ENCODE peak calls at places on chromosomes 12 and 14, in four cellular contexts. W is fibroblast of mammary gland, C is T-helper 17 cell, E is HS-5. H is an unnamed sample.

GRCh38 chr12:132166093-132166492 is 21.8 kb downstream of the NOC4L start:
- DNase-seq in W (no peak), C (no peak), E (no peak), H (no peak)

GRCh38 chr12:104025771-104026170 is 24.2 kb downstream of the GLT8D2 start:
- DNase-seq in W (no peak), C (no peak), E (no peak), H (no peak)

GRCh38 chr12:62671321-62671720 is 204.7 kb downstream of the MON2 start:
- DNase-seq in W (peak), C (no peak), E (no peak), H (no peak)

GRCh38 chr14:96567289-96567899 is 65.2 kb downstream of the PAPOLA start:
- DNase-seq in W (peak), C (no peak), E (no peak), H (no peak)

GRCh38 chr12:132129007-132129406 is 15.1 kb downstream of the DDX51 start:
- DNase-seq in W (no peak), C (no peak), E (no peak), H (no peak)

GRCh38 chr12:53107122-53107521 is 3.8 kb downstream of the SOAT2 start:
- DNase-seq in W (no peak), C (no peak), E (no peak), H (no peak)

GRCh38 chr14:91220581-91221000 is 23.9 kb downstream of the GPR68 start:
- DNase-seq in W (no peak), C (no peak), E (no peak), H (peak)

GRCh38 chr12:72511906-72512305 is 239.7 kb downstream of the TRHDE start:
- DNase-seq in W (peak), C (no peak), E (no peak), H (no peak)

GRCh38 chr12:84913151-84913550 is 552 bp upstream of the SLC6A15 start:
- DNase-seq in W (peak), C (no peak), E (no peak), H (no peak)

GRCh38 chr14:95046711-95047681 is 110.3 kb downstream of the DICER1 start:
- DNase-seq in W (no peak), C (no peak), E (no peak), H (peak)

GRCh38 chr14:28676481-28676880 is 90.1 kb upstream of the FOXG1 start:
- DNase-seq in W (peak), C (no peak), E (peak), H (no peak)

GRCh38 chr14:96225745-96226151 is 21.1 kb downstream of the BDKRB2 start:
- DNase-seq in W (peak), C (no peak), E (peak), H (peak)

GRCh38 chr14:38143651-38144505 is 63.8 kb upstream of the SSTR1 start:
- DNase-seq in W (peak), C (no peak), E (peak), H (no peak)

GRCh38 chr12:12954361-12954760 is 2.4 kb upstream of the GPRC5D start:
- DNase-seq in W (peak), C (no peak), E (no peak), H (no peak)

GRCh38 chr14:103292426-103293374 is 41.3 kb upstream of the EIF5 start:
- DNase-seq in W (peak), C (peak), E (peak), H (peak)

GRCh38 chr12:112107728-112108447 is 695 bp downstream of the NAA25 start:
- DNase-seq in W (no peak), C (no peak), E (no peak), H (no peak)

GRCh38 chr12:66239295-66239694 is 50.3 kb downstream of the IRAK3 start:
- DNase-seq in W (no peak), C (no peak), E (no peak), H (no peak)

GRCh38 chr14:104118006-104118844 is 20.2 kb upstream of the KIF26A start:
- DNase-seq in W (no peak), C (peak), E (no peak), H (peak)

GRCh38 chr12:111687255-111687654 is 1.4 kb downstream of the ACAD10 start:
- DNase-seq in W (no peak), C (no peak), E (no peak), H (no peak)

GRCh38 chr12:75389061-75389460 is 1.8 kb upstream of the GLIPR1L2 start:
- DNase-seq in W (peak), C (no peak), E (peak), H (no peak)

GRCh38 chr12:96015672-96016071 is 19.5 kb upstream of the HAL start:
- DNase-seq in W (peak), C (no peak), E (no peak), H (no peak)

GRCh38 chr12:26150737-26151450 is 26.1 kb upstream of the BHLHE41 start:
- DNase-seq in W (peak), C (no peak), E (no peak), H (no peak)

GRCh38 chr12:26431211-26431610 is 235.8 kb downstream of the SSPN start:
- DNase-seq in W (no peak), C (no peak), E (no peak), H (no peak)

GRCh38 chr14:72516936-72517408 is 376.9 kb downstream of the DPF3 start:
- DNase-seq in W (peak), C (peak), E (peak), H (no peak)

GRCh38 chr12:1937481-1938224 is 19.2 kb upstream of the CACNA2D4 start:
- DNase-seq in W (no peak), C (no peak), E (no peak), H (no peak)

GRCh38 chr12:52189376-52190174 is 2.2 kb downstream of the KRT80 start:
- DNase-seq in W (no peak), C (no peak), E (no peak), H (no peak)

GRCh38 chr12:82055391-82055790 is 296.2 kb upstream of the PPFIA2 start:
- DNase-seq in W (no peak), C (no peak), E (no peak), H (no peak)

GRCh38 chr12:17810399-17810798 is 279.6 kb downstream of the RERGL start:
- DNase-seq in W (no peak), C (no peak), E (no peak), H (no peak)

GRCh38 chr14:104444159-104445030 is 135.2 kb upstream of the C14orf180 start:
- DNase-seq in W (no peak), C (no peak), E (no peak), H (no peak)

GRCh38 chr14:51095854-51096823 is 1.2 kb upstream of the TRIM9 start:
- DNase-seq in W (peak), C (no peak), E (peak), H (peak)

GRCh38 chr14:29321646-29322045 is 555.1 kb downstream of the FOXG1 start:
- DNase-seq in W (peak), C (no peak), E (peak), H (no peak)

GRCh38 chr12:14618990-14619389 is 51.3 kb upstream of the PLBD1 start:
- DNase-seq in W (peak), C (no peak), E (no peak), H (no peak)

GRCh38 chr12:31507966-31508365 is 83.0 kb downstream of the DENND5B start:
- DNase-seq in W (peak), C (no peak), E (no peak), H (no peak)

GRCh38 chr12:48454675-48455074 is 17.7 kb upstream of the ANP32D start:
- DNase-seq in W (peak), C (no peak), E (no peak), H (no peak)

GRCh38 chr14:65502676-65503124 is 90.2 kb downstream of the FUT8 start:
- DNase-seq in W (peak), C (no peak), E (peak), H (no peak)

GRCh38 chr14:91924871-91925726 is 22.4 kb downstream of the FBLN5 start:
- DNase-seq in W (peak), C (no peak), E (no peak), H (no peak)

GRCh38 chr12:88305491-88305890 is 163.4 kb downstream of the TMTC3 start:
- DNase-seq in W (peak), C (no peak), E (no peak), H (no peak)

H was measured in upper lobe of left lung.